ENCODE peak calls at places on chromosomes 13 and 19, in eight cellular contexts. One of them, this sample, is unnamed.

GRCh38 chr19:55245236-55245904 is 13.4 kb downstream of the PPP6R1 start:
- DNase-seq in right atrium auricular region: no peak
- DNase-seq in CD8-positive, alpha-beta T cell: no peak
- DNase-seq in heart right ventricle: no peak
- DNase-seq in neuronal stem cell: no peak
- DNase-seq in transverse colon: no peak
- DNase-seq in mesendoderm: no peak
- DNase-seq in PC-9: no peak
- DNase-seq in this sample: no peak

GRCh38 chr19:38826856-38827551 is 4.6 kb downstream of the ECH1 start:
- DNase-seq in right atrium auricular region: no peak
- DNase-seq in CD8-positive, alpha-beta T cell: no peak
- DNase-seq in heart right ventricle: no peak
- DNase-seq in neuronal stem cell: no peak
- DNase-seq in transverse colon: no peak
- DNase-seq in mesendoderm: no peak
- DNase-seq in PC-9: no peak
- DNase-seq in this sample: no peak

GRCh38 chr19:50745221-50745620 is 22.1 kb downstream of the CLEC11A start:
- DNase-seq in right atrium auricular region: no peak
- DNase-seq in CD8-positive, alpha-beta T cell: no peak
- DNase-seq in heart right ventricle: no peak
- DNase-seq in neuronal stem cell: no peak
- DNase-seq in transverse colon: no peak
- DNase-seq in mesendoderm: no peak
- DNase-seq in PC-9: no peak
- DNase-seq in this sample: no peak

GRCh38 chr13:105159794-105160193 is 1375.7 kb downstream of the EFNB2 start:
- DNase-seq in right atrium auricular region: no peak
- DNase-seq in CD8-positive, alpha-beta T cell: no peak
- DNase-seq in heart right ventricle: no peak
- DNase-seq in neuronal stem cell: no peak
- DNase-seq in transverse colon: no peak
- DNase-seq in mesendoderm: no peak
- DNase-seq in PC-9: no peak
- DNase-seq in this sample: no peak

GRCh38 chr13:112891477-112892401 is 77.3 kb upstream of the MCF2L start:
- DNase-seq in right atrium auricular region: no peak
- DNase-seq in CD8-positive, alpha-beta T cell: no peak
- DNase-seq in heart right ventricle: no peak
- DNase-seq in neuronal stem cell: peak; percentile 76
- DNase-seq in transverse colon: no peak
- DNase-seq in mesendoderm: no peak
- DNase-seq in PC-9: no peak
- DNase-seq in this sample: no peak

GRCh38 chr13:41386206-41386605 is 71.1 kb upstream of the RGCC start:
- DNase-seq in right atrium auricular region: no peak
- DNase-seq in CD8-positive, alpha-beta T cell: no peak
- DNase-seq in heart right ventricle: no peak
- DNase-seq in neuronal stem cell: no peak
- DNase-seq in transverse colon: no peak
- DNase-seq in mesendoderm: no peak
- DNase-seq in PC-9: no peak
- DNase-seq in this sample: no peak

GRCh38 chr13:23636360-23636759 is 66.1 kb downstream of the TNFRSF19 start:
- DNase-seq in right atrium auricular region: no peak
- DNase-seq in CD8-positive, alpha-beta T cell: no peak
- DNase-seq in heart right ventricle: no peak
- DNase-seq in neuronal stem cell: no peak
- DNase-seq in transverse colon: no peak
- DNase-seq in mesendoderm: no peak
- DNase-seq in PC-9: no peak
- DNase-seq in this sample: no peak

GRCh38 chr19:30711296-30711695 is 339.1 kb downstream of the ZNF536 start:
- DNase-seq in right atrium auricular region: no peak
- DNase-seq in CD8-positive, alpha-beta T cell: no peak
- DNase-seq in heart right ventricle: no peak
- DNase-seq in neuronal stem cell: no peak
- DNase-seq in transverse colon: no peak
- DNase-seq in mesendoderm: no peak
- DNase-seq in PC-9: no peak
- DNase-seq in this sample: no peak

GRCh38 chr19:38195237-38195636 is 28.8 kb downstream of the DPF1 start:
- DNase-seq in right atrium auricular region: no peak
- DNase-seq in CD8-positive, alpha-beta T cell: no peak
- DNase-seq in heart right ventricle: no peak
- DNase-seq in neuronal stem cell: no peak
- DNase-seq in transverse colon: no peak
- DNase-seq in mesendoderm: no peak
- DNase-seq in PC-9: no peak
- DNase-seq in this sample: no peak

GRCh38 chr13:77698211-77699058 is 948 bp downstream of the SLAIN1 start:
- DNase-seq in right atrium auricular region: no peak
- DNase-seq in CD8-positive, alpha-beta T cell: peak; percentile 49
- DNase-seq in heart right ventricle: peak; percentile 18
- DNase-seq in neuronal stem cell: peak; percentile 36
- DNase-seq in transverse colon: peak; percentile 44
- DNase-seq in mesendoderm: peak; percentile 53
- DNase-seq in PC-9: no peak
- DNase-seq in this sample: peak; percentile 78

GRCh38 chr19:48170817-48171347 is 402 bp downstream of the ZSWIM9 start:
- DNase-seq in right atrium auricular region: no peak
- DNase-seq in CD8-positive, alpha-beta T cell: no peak
- DNase-seq in heart right ventricle: no peak
- DNase-seq in neuronal stem cell: no peak
- DNase-seq in transverse colon: no peak
- DNase-seq in mesendoderm: peak; percentile 9
- DNase-seq in PC-9: no peak
- DNase-seq in this sample: no peak

GRCh38 chr19:49407079-49407478 is 16.2 kb downstream of the PTH2 start:
- DNase-seq in right atrium auricular region: no peak
- DNase-seq in CD8-positive, alpha-beta T cell: no peak
- DNase-seq in heart right ventricle: no peak
- DNase-seq in neuronal stem cell: no peak
- DNase-seq in transverse colon: no peak
- DNase-seq in mesendoderm: no peak
- DNase-seq in PC-9: no peak
- DNase-seq in this sample: no peak

GRCh38 chr19:49407482-49408015 is 15.7 kb downstream of the PTH2 start:
- DNase-seq in right atrium auricular region: no peak
- DNase-seq in CD8-positive, alpha-beta T cell: no peak
- DNase-seq in heart right ventricle: no peak
- DNase-seq in neuronal stem cell: no peak
- DNase-seq in transverse colon: no peak
- DNase-seq in mesendoderm: no peak
- DNase-seq in PC-9: no peak
- DNase-seq in this sample: no peak

GRCh38 chr19:49408816-49409440 is 14.3 kb downstream of the PTH2 start:
- DNase-seq in right atrium auricular region: no peak
- DNase-seq in CD8-positive, alpha-beta T cell: no peak
- DNase-seq in heart right ventricle: no peak
- DNase-seq in neuronal stem cell: no peak
- DNase-seq in transverse colon: no peak
- DNase-seq in mesendoderm: no peak
- DNase-seq in PC-9: no peak
- DNase-seq in this sample: no peak

GRCh38 chr19:49411681-49412321 is 11.4 kb downstream of the PTH2 start:
- DNase-seq in right atrium auricular region: no peak
- DNase-seq in CD8-positive, alpha-beta T cell: no peak
- DNase-seq in heart right ventricle: no peak
- DNase-seq in neuronal stem cell: no peak
- DNase-seq in transverse colon: no peak
- DNase-seq in mesendoderm: no peak
- DNase-seq in PC-9: no peak
- DNase-seq in this sample: no peak

DNA sequence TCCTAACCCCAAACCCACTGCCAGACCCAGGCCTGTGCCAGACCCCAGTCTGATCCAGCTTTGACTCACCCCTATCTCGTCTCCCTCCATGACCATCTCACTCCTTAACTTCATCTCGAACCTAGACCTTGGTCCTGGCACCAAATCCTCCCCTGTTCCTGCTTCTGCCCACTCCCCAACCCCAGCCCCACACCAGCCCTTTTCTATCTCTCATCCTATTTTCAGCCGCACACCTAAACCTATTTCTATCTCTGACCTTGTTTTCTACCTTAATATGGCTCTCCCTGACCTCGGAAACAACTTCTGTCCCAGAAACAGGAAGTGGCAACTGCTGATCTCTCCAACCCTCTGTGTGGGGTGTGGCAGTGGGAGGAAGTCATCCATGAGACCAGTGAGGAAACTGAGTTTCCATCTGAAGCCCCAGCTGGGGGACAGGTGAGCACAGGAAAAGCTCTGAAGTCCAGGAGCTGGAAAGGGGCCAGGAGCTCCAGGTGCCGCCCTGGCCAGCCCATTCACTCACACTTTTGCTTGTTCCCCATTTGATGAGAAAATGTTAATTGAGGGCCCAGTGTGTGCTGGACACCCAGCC is 13.7 kb downstream of the PTH2 start:
- DNase-seq in right atrium auricular region: no peak
- DNase-seq in CD8-positive, alpha-beta T cell: no peak
- DNase-seq in heart right ventricle: no peak
- DNase-seq in neuronal stem cell: no peak
- DNase-seq in transverse colon: no peak
- DNase-seq in mesendoderm: no peak
- DNase-seq in PC-9: no peak
- DNase-seq in this sample: no peak
- H3K27ac ChIP-seq in right atrium auricular region: no peak overlapping the region
- H3K27ac ChIP-seq in CD8-positive, alpha-beta T cell: no peak overlapping the region
- H3K27ac ChIP-seq in heart right ventricle: no peak overlapping the region
- H3K27ac ChIP-seq in neuronal stem cell: no peak overlapping the region
- H3K27ac ChIP-seq in transverse colon: no peak overlapping the region
- H3K27ac ChIP-seq in mesendoderm: no peak overlapping the region
- H3K27ac ChIP-seq in PC-9: no peak overlapping the region
- H3K27ac ChIP-seq in this sample: no peak overlapping the region

DNA sequence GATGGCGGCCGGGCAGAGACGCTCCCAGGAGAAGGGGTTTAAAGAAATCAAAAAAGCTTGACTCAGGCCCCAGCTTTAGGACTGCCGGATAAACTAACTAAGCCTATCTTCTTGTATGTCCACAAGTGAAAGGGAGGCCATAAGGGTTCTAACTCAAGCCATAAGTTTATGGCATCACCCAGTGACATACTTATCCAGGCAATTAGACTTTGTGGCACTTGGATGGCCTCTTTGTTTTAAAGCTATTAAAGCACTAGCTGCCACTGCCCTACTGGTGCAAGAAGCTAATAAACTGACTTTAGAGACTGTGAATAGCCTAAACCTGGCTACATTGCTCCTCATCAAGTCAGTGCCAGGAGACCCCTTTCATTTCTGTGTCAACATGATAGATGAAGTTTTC is 102.1 kb downstream of the ZNF429 start:
- DNase-seq in right atrium auricular region: no peak
- DNase-seq in CD8-positive, alpha-beta T cell: no peak
- DNase-seq in heart right ventricle: no peak
- DNase-seq in neuronal stem cell: no peak
- DNase-seq in transverse colon: no peak
- DNase-seq in mesendoderm: no peak
- DNase-seq in PC-9: no peak
- DNase-seq in this sample: no peak
- H3K4me3 ChIP-seq in right atrium auricular region: no peak overlapping the region
- H3K4me3 ChIP-seq in CD8-positive, alpha-beta T cell: no peak overlapping the region
- H3K4me3 ChIP-seq in heart right ventricle: no peak overlapping the region
- H3K4me3 ChIP-seq in neuronal stem cell: no peak overlapping the region
- H3K4me3 ChIP-seq in transverse colon: no peak overlapping the region
- H3K4me3 ChIP-seq in mesendoderm: no peak overlapping the region
- H3K4me3 ChIP-seq in PC-9: no peak overlapping the region
- H3K4me3 ChIP-seq in this sample: no peak overlapping the region

GRCh38 chr19:3653081-3653795 is 26.6 kb upstream of the CACTIN start:
- DNase-seq in right atrium auricular region: no peak
- DNase-seq in CD8-positive, alpha-beta T cell: no peak
- DNase-seq in heart right ventricle: no peak
- DNase-seq in neuronal stem cell: no peak
- DNase-seq in transverse colon: no peak
- DNase-seq in mesendoderm: no peak
- DNase-seq in PC-9: no peak
- DNase-seq in this sample: no peak

GRCh38 chr19:3653865-3654513 is 27.4 kb upstream of the CACTIN start:
- DNase-seq in right atrium auricular region: no peak
- DNase-seq in CD8-positive, alpha-beta T cell: peak; percentile 24
- DNase-seq in heart right ventricle: no peak
- DNase-seq in neuronal stem cell: no peak
- DNase-seq in transverse colon: no peak
- DNase-seq in mesendoderm: no peak
- DNase-seq in PC-9: no peak
- DNase-seq in this sample: no peak

GRCh38 chr19:3652422-3652821 is 25.8 kb upstream of the CACTIN start:
- DNase-seq in right atrium auricular region: no peak
- DNase-seq in CD8-positive, alpha-beta T cell: no peak
- DNase-seq in heart right ventricle: no peak
- DNase-seq in neuronal stem cell: no peak
- DNase-seq in transverse colon: no peak
- DNase-seq in mesendoderm: no peak
- DNase-seq in PC-9: no peak
- DNase-seq in this sample: no peak

GRCh38 chr19:3649888-3650287 is 23.3 kb upstream of the CACTIN start:
- DNase-seq in right atrium auricular region: no peak
- DNase-seq in CD8-positive, alpha-beta T cell: no peak
- DNase-seq in heart right ventricle: no peak
- DNase-seq in neuronal stem cell: no peak
- DNase-seq in transverse colon: no peak
- DNase-seq in mesendoderm: no peak
- DNase-seq in PC-9: no peak
- DNase-seq in this sample: no peak

DNA sequence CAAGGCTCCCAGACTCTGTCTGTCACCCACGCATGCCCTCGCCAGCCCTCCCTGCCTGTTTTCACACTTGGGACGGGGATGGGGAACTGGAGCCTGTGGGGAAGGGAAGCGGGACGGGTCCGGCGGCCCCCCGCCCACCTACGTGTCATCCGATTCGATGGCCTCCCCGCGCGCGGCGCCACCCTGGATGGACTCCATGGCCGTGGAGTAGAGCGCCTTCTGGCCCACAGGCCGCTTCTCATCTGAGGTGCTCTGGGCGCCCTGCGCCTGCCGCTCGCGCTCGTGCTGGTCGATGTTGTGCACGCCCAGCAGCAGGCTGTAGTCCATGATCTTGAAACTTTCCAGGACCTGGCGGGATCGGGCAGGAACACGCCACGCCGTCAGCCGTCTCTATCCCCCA is 25.1 kb upstream of the CACTIN start:
- DNase-seq in right atrium auricular region: no peak
- DNase-seq in CD8-positive, alpha-beta T cell: no peak
- DNase-seq in heart right ventricle: no peak
- DNase-seq in neuronal stem cell: no peak
- DNase-seq in transverse colon: no peak
- DNase-seq in mesendoderm: no peak
- DNase-seq in PC-9: no peak
- DNase-seq in this sample: no peak
- H3K36me3 ChIP-seq in right atrium auricular region: peaks cover 61% of the 10 kb centered on the region
- H3K36me3 ChIP-seq in CD8-positive, alpha-beta T cell: peaks cover 5% of the 10 kb centered on the region
- H3K36me3 ChIP-seq in heart right ventricle: no peaks in the 10 kb centered on the region
- H3K36me3 ChIP-seq in neuronal stem cell: peaks cover 24% of the 10 kb centered on the region
- H3K36me3 ChIP-seq in transverse colon: peaks cover 10% of the 10 kb centered on the region
- H3K36me3 ChIP-seq in mesendoderm: no peaks in the 10 kb centered on the region
- H3K36me3 ChIP-seq in PC-9: no peaks in the 10 kb centered on the region
- H3K36me3 ChIP-seq in this sample: peaks cover 58% of the 10 kb centered on the region

DNA sequence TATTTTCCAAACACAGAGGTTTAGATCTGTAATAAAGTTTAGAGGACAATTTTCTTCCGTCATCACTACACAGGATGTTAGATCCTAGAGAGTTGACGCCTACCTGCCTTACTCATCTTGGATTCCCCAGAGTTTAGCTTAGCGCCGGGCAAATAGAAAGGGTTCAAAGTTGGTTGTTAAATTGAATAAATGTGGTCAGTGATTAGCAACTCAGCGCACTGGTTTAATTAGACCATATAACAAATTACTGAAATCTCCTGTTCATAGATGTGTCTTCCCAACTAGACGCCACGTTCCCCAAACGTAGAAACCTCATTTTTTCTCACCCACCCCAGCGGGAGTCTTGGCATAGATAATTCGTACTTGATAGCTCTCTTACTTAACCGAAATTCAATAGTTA is 761 bp upstream of the UFM1 start:
- DNase-seq in right atrium auricular region: no peak
- DNase-seq in CD8-positive, alpha-beta T cell: peak; percentile 4
- DNase-seq in heart right ventricle: no peak
- DNase-seq in neuronal stem cell: peak; percentile 11
- DNase-seq in transverse colon: peak; percentile 8
- DNase-seq in mesendoderm: peak; percentile 37
- DNase-seq in PC-9: peak; percentile 57
- DNase-seq in this sample: no peak
- H3K27ac ChIP-seq in right atrium auricular region: peak overlapping the region; percentile 94
- H3K27ac ChIP-seq in CD8-positive, alpha-beta T cell: peak overlapping the region; percentile 85
- H3K27ac ChIP-seq in heart right ventricle: peak overlapping the region; percentile 84
- H3K27ac ChIP-seq in neuronal stem cell: no peak overlapping the region
- H3K27ac ChIP-seq in transverse colon: peak overlapping the region; percentile 91
- H3K27ac ChIP-seq in mesendoderm: no peak overlapping the region
- H3K27ac ChIP-seq in PC-9: peak overlapping the region; percentile 83
- H3K27ac ChIP-seq in this sample: peak overlapping the region; percentile 90

This sample was measured in upper lobe of right lung.